ENCODE peak calls at places on chromosomes 6 and 20, in four cellular contexts. One of them, this sample, is unnamed.
A peak's percentile ranks its signal among the peaks of the same experiment; 100 is the strongest.

GRCh38 chr6:25006565-25007001 is 70.8 kb upstream of the RIPOR2 start:
- DNase-seq in stomach: peak; percentile 72
- DNase-seq in tibial nerve: peak; percentile 52
- DNase-seq in A549: no peak
- DNase-seq in this sample: no peak

GRCh38 chr20:20546402-20546801 is 166.0 kb downstream of the RALGAPA2 start:
- DNase-seq in stomach: no peak
- DNase-seq in tibial nerve: no peak
- DNase-seq in A549: no peak
- DNase-seq in this sample: no peak

GRCh38 chr6:40116829-40117228 is 182.6 kb upstream of the MOCS1 start:
- DNase-seq in stomach: no peak
- DNase-seq in tibial nerve: no peak
- DNase-seq in A549: no peak
- DNase-seq in this sample: no peak

GRCh38 chr20:63735859-63736718 is at the start of gene LIME1:
- DNase-seq in stomach: peak; percentile 71
- DNase-seq in tibial nerve: no peak
- DNase-seq in A549: no peak
- DNase-seq in this sample: no peak

GRCh38 chr6:151036869-151037680 is 171.6 kb downstream of the MTHFD1L start:
- DNase-seq in stomach: no peak
- DNase-seq in tibial nerve: no peak
- DNase-seq in A549: no peak
- DNase-seq in this sample: no peak

GRCh38 chr6:1461207-1461606 is 71.8 kb downstream of the FOXF2 start:
- DNase-seq in stomach: no peak
- DNase-seq in tibial nerve: no peak
- DNase-seq in A549: no peak
- DNase-seq in this sample: no peak

GRCh38 chr6:131629656-131630055 is 1.6 kb upstream of the MED23 start:
- DNase-seq in stomach: no peak
- DNase-seq in tibial nerve: no peak
- DNase-seq in A549: no peak
- DNase-seq in this sample: no peak

GRCh38 chr20:17875106-17875980 is 93.3 kb downstream of the SNX5 start:
- DNase-seq in stomach: peak; percentile 96
- DNase-seq in tibial nerve: peak; percentile 81
- DNase-seq in A549: no peak
- DNase-seq in this sample: peak; percentile 92

GRCh38 chr6:157552171-157552747 is 171.3 kb downstream of the ZDHHC14 start:
- DNase-seq in stomach: no peak
- DNase-seq in tibial nerve: no peak
- DNase-seq in A549: no peak
- DNase-seq in this sample: no peak

GRCh38 chr6:53458097-53458866 is 86.6 kb downstream of the GCLC start:
- DNase-seq in stomach: no peak
- DNase-seq in tibial nerve: no peak
- DNase-seq in A549: no peak
- DNase-seq in this sample: no peak

GRCh38 chr6:13273931-13274706 is 54.2 kb downstream of the TBC1D7 start:
- DNase-seq in stomach: peak; percentile 31
- DNase-seq in tibial nerve: no peak
- DNase-seq in A549: no peak
- DNase-seq in this sample: no peak

DNA sequence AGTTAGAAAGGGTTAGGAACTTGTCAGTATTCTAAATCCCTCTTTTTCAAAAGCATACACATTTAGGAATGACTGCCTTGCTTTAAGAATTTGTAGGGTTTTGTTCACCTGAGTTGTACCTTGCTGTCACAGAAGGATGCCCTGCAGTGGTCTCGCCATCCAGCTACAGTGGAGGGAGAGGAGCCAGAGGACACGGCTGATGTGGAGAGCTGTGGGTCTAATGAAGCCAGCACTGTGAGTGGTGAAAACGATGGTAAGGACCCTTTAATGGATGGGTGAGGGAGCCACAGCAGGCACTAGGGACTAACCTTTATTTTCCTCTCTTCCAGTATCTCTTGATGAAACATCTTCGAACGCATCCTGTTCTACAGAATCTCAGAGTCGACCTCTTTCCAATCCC is 69.9 kb downstream of the ASXL1 start:
- DNase-seq in stomach: no peak
- DNase-seq in tibial nerve: no peak
- DNase-seq in A549: no peak
- DNase-seq in this sample: no peak
- H3K4me3 ChIP-seq in stomach: no peak overlapping the region
- H3K4me3 ChIP-seq in tibial nerve: no peak overlapping the region
- H3K4me3 ChIP-seq in A549: no peak overlapping the region
- H3K4me3 ChIP-seq in this sample: no peak overlapping the region

GRCh38 chr6:111769365-111770127 is 103.7 kb downstream of the FYN start:
- DNase-seq in stomach: no peak
- DNase-seq in tibial nerve: no peak
- DNase-seq in A549: no peak
- DNase-seq in this sample: no peak
- TF ChIP-seq POLR2A in stomach: no peak
- TF ChIP-seq POLR2A in tibial nerve: no peak
- TF ChIP-seq POLR2A in A549: no peak
- TF ChIP-seq POLR2A in this sample: no peak

GRCh38 chr6:107129370-107129925 is 14.1 kb upstream of the BEND3 start:
- DNase-seq in stomach: no peak
- DNase-seq in tibial nerve: no peak
- DNase-seq in A549: no peak
- DNase-seq in this sample: no peak

GRCh38 chr6:107125771-107126170 is 10.5 kb upstream of the BEND3 start:
- DNase-seq in stomach: no peak
- DNase-seq in tibial nerve: no peak
- DNase-seq in A549: no peak
- DNase-seq in this sample: no peak

GRCh38 chr6:107124934-107125348 is 9.6 kb upstream of the BEND3 start:
- DNase-seq in stomach: no peak
- DNase-seq in tibial nerve: no peak
- DNase-seq in A549: no peak
- DNase-seq in this sample: no peak

GRCh38 chr6:107128577-107128976 is 13.3 kb upstream of the BEND3 start:
- DNase-seq in stomach: no peak
- DNase-seq in tibial nerve: no peak
- DNase-seq in A549: no peak
- DNase-seq in this sample: no peak

DNA sequence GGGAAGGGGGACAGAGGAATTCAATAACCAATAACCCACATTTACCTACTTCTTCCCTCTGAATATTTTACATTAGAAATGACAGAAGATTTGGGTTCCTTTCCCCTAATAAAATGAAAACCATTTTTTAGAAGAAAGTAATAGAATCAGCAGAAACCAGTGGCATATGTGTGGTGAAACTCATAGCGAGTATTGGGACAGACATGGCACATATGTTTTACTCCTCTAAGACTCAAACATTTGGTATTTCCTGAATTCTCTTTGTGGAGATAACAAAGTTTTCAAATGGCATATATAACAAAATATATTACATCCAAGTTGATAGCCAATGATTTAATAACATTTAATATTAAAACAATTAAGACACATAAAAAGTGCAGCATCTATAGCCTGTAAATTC is 12.9 kb upstream of the BEND3 start:
- DNase-seq in stomach: no peak
- DNase-seq in tibial nerve: no peak
- DNase-seq in A549: no peak
- DNase-seq in this sample: no peak
- TF ChIP-seq EP300 in stomach: no peak
- TF ChIP-seq EP300 in tibial nerve: no peak
- TF ChIP-seq EP300 in A549: no peak
- TF ChIP-seq EP300 in this sample: no peak

DNA sequence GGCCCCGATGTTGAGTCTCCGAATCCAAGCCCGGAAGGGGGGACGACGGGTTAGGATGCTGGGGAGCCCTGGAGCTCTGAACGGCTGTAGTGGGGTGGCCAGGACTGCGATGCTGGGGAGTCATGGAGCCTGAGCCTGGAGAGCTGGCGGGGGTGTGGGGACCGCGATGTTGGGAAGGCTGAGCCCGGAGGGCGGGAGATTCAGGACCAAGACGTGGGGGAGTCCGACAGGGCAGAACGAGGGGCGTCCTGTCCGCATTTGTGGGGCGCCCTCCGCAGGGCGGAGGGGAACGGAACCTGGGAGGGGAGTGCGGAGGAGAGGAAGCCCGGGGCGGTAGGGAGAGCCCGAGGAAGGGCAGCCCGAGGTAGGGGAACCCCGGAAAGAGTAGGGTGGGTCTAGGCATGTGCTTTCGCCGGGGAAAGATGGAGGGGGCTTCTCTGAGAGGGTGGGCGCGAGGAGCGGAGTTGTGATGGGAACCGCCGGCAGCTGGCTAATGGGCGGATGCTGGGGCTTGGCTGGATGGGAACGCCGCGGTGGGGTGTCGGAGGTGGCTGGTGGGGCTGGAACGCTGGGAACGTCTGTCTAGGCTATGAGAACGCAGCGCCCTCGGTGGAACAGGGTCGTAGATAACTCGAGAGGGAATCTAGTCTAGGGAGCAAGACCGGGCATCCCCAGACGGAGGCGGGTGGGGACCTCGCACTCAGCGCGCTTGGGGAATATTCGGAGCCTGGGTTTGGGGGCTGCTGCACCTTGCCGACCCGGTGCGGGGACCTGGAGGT is 681 bp downstream of the PAQR8 start:
- DNase-seq in stomach: peak; percentile 37
- DNase-seq in tibial nerve: peak; percentile 17
- DNase-seq in A549: peak; percentile 8
- DNase-seq in this sample: peak; percentile 55
- H3K4me3 ChIP-seq in stomach: peak overlapping the region; percentile 93
- H3K4me3 ChIP-seq in tibial nerve: peak overlapping the region; percentile 84
- H3K4me3 ChIP-seq in A549: peak overlapping the region; percentile 91
- H3K4me3 ChIP-seq in this sample: peak overlapping the region; percentile 80

GRCh38 chr6:43773050-43773956 is 3.3 kb downstream of the VEGFA start:
- DNase-seq in stomach: peak; percentile 76
- DNase-seq in tibial nerve: no peak
- DNase-seq in A549: peak; percentile 90
- DNase-seq in this sample: peak; percentile 37
- TF ChIP-seq POLR2A in stomach: no peak
- TF ChIP-seq POLR2A in tibial nerve: no peak
- TF ChIP-seq POLR2A in A549: no peak
- TF ChIP-seq POLR2A in this sample: no peak

DNA sequence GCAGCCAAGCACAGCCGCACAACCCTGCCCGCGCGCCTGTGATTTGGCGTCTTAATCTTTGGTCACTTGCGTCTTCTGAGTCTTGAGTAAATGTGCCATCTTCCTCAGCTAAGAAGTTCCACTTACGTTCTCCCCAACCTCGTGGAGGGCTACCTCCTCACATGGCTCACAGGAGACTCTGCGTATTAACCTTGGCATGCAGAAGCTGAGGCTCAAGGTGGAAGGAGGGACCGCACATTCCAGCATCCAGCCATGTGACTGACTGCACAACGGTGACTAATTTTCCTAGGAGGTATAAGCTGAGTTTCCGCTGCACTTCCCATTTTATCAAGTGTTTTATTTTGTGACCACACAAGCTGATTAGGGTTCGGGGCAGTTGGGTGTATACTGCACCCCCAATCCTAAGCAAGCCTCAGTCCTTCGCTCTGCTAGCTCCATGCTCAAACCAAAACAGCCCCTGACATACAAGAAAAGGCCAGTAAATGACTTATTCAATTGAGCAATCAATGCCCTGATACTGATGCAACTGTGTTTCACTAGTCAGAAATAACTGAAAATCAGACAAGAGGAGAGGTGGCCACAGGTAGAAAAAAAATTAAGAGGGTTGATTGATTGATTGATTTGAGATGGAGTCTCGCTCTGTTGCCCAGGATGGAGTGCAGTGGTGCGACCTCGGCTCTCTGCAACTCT is 7.0 kb downstream of the BEND3 start:
- DNase-seq in stomach: no peak
- DNase-seq in tibial nerve: no peak
- DNase-seq in A549: no peak
- DNase-seq in this sample: no peak
- TF ChIP-seq EP300 in stomach: no peak
- TF ChIP-seq EP300 in tibial nerve: no peak
- TF ChIP-seq EP300 in A549: no peak
- TF ChIP-seq EP300 in this sample: no peak